ENCODE peak calls at places on chromosome 16, in five cellular contexts. F, I, G, X and W are unnamed samples.

GRCh38 chr16:27408012-27408601 is 6.1 kb downstream of the IL21R start:
- DNase-seq in X (peak; percentile 20), G (no peak), I (no peak), F (no peak), W (no peak)

GRCh38 chr16:48596326-48596725 is 13.7 kb downstream of the N4BP1 start:
- DNase-seq in G (no peak), X (no peak), F (no peak), I (no peak), W (no peak)

GRCh38 chr16:53829186-53829747 is 125.3 kb downstream of the FTO start:
- DNase-seq in F (no peak), X (no peak), I (no peak), G (no peak), W (no peak)

GRCh38 chr16:29811896-29812665 is at the start of gene PRRT2:
- DNase-seq in I (peak; percentile 68), F (peak; percentile 82), X (no peak), G (peak; percentile 69), W (peak; percentile 77)

GRCh38 chr16:81483064-81483969 is 38.7 kb downstream of the CMIP start:
- DNase-seq in I (no peak), G (no peak), F (no peak), X (no peak), W (no peak)

GRCh38 chr16:52068447-52069074 is 478.4 kb downstream of the TOX3 start:
- DNase-seq in I (no peak), X (peak; percentile 9), G (no peak), F (no peak), W (no peak)

GRCh38 chr16:31333686-31334649 is 21.0 kb upstream of the ITGAX start:
- DNase-seq in F (no peak), X (peak; percentile 49), G (no peak), I (no peak), W (no peak)

GRCh38 chr16:20878682-20879147 is 21.4 kb downstream of the DCUN1D3 start:
- DNase-seq in I (no peak), X (no peak), F (no peak), G (no peak), W (no peak)

GRCh38 chr16:31052131-31052530 is 18.8 kb downstream of the STX4 start:
- DNase-seq in I (no peak), F (peak; percentile 61), G (peak; percentile 72), X (peak; percentile 95), W (no peak)

GRCh38 chr16:634996-635395 is 1.1 kb downstream of the METTL26 start:
- DNase-seq in F (no peak), X (no peak), G (peak; percentile 41), I (peak; percentile 6), W (no peak)

GRCh38 chr16:88303890-88304819 is 78.6 kb upstream of the ZNF469 start:
- DNase-seq in G (peak; percentile 74), F (peak; percentile 81), X (peak; percentile 62), I (no peak), W (no peak)

GRCh38 chr16:23079683-23080221 is 69.5 kb downstream of the USP31 start:
- DNase-seq in X (no peak), I (no peak), F (no peak), G (peak; percentile 39), W (no peak)

GRCh38 chr16:100989-101388 is 23.0 kb downstream of the MPG start:
- DNase-seq in G (no peak), I (no peak), X (no peak), F (no peak), W (no peak)

GRCh38 chr16:29994613-29995329 is 646 bp downstream of the HIRIP3 start:
- DNase-seq in X (peak; percentile 90), F (peak; percentile 66), I (peak; percentile 44), G (peak; percentile 63), W (no peak)

GRCh38 chr16:82016268-82016667 is 5.0 kb upstream of the SDR42E1 start:
- DNase-seq in I (peak; percentile 29), F (no peak), G (no peak), X (peak; percentile 49), W (no peak)

GRCh38 chr16:86232496-86232895 is 277.8 kb upstream of the FOXF1 start:
- DNase-seq in G (no peak), I (no peak), F (peak; percentile 26), X (no peak), W (no peak)

GRCh38 chr16:89506791-89507191 is 1.4 kb upstream of the SPG7 start:
- DNase-seq in X (no peak), I (no peak), F (no peak), G (no peak), W (no peak)

GRCh38 chr16:69386596-69386995 is 789 bp upstream of the TERF2 start:
- DNase-seq in X (no peak), F (no peak), I (no peak), G (peak; percentile 20), W (no peak)

GRCh38 chr16:50311134-50311528 is 44.8 kb downstream of the ADCY7 start:
- DNase-seq in G (no peak), I (no peak), F (no peak), X (no peak), W (no peak)

GRCh38 chr16:82542714-82543113 is 84.1 kb upstream of the CDH13 start:
- DNase-seq in F (no peak), I (no peak), X (no peak), G (no peak), W (no peak)

GRCh38 chr16:87201052-87201451 is 116.1 kb downstream of the C16orf95 start:
- DNase-seq in X (peak; percentile 77), G (peak; percentile 63), I (peak; percentile 69), F (peak; percentile 91), W (no peak)

GRCh38 chr16:87555647-87556046 is 46.7 kb upstream of the JPH3 start:
- DNase-seq in X (no peak), I (no peak), F (no peak), G (no peak), W (no peak)

GRCh38 chr16:79190542-79190941 is 410.0 kb downstream of the MAF start:
- DNase-seq in X (no peak), G (no peak), F (no peak), I (no peak), W (no peak)

GRCh38 chr16:57102888-57103879 is 10.8 kb downstream of the CPNE2 start:
- DNase-seq in I (no peak), G (no peak), X (no peak), F (no peak), W (no peak)

GRCh38 chr16:81473561-81473960 is 29.0 kb downstream of the CMIP start:
- DNase-seq in X (no peak), I (no peak), G (no peak), F (no peak), W (no peak)

GRCh38 chr16:11742041-11742535 is 569 bp downstream of the TXNDC11 start:
- DNase-seq in G (peak; percentile 59), X (peak; percentile 32), I (peak; percentile 24), F (peak; percentile 66), W (no peak)

GRCh38 chr16:86597880-86598606 is 19.7 kb downstream of the FOXL1 start:
- DNase-seq in G (no peak), X (no peak), I (no peak), F (peak; percentile 83), W (no peak)

GRCh38 chr16:55735120-55735781 is 79.5 kb downstream of the SLC6A2 start:
- DNase-seq in I (no peak), F (no peak), G (no peak), X (peak; percentile 24), W (no peak)

GRCh38 chr16:85259831-85260165 is 147.5 kb upstream of the CIBAR2 start:
- DNase-seq in F (no peak), G (no peak), I (no peak), X (no peak), W (no peak)

GRCh38 chr16:55048745-55049144 is 118.1 kb downstream of the IRX5 start:
- DNase-seq in X (no peak), I (no peak), F (no peak), G (no peak), W (no peak)

GRCh38 chr16:6643083-6643686 is 689.5 kb upstream of the RBFOX1 start:
- DNase-seq in X (peak; percentile 18), G (peak; percentile 80), F (peak; percentile 50), I (peak; percentile 27), W (no peak)

GRCh38 chr16:74575805-74576643 is 30.9 kb downstream of the GLG1 start:
- DNase-seq in I (no peak), G (no peak), F (no peak), X (no peak), W (no peak)

GRCh38 chr16:72224260-72224768 is 52.4 kb upstream of the PMFBP1 start:
- DNase-seq in G (no peak), F (no peak), X (no peak), I (no peak), W (no peak)

GRCh38 chr16:17803625-17804410 is 333.1 kb upstream of the XYLT1 start:
- DNase-seq in X (peak; percentile 36), G (no peak), F (no peak), I (no peak), W (no peak)
- H3K27ac ChIP-seq in X (no peak overlapping the region), G (no peak overlapping the region), F (no peak overlapping the region), I (no peak overlapping the region), W (no peak overlapping the region)

DNA sequence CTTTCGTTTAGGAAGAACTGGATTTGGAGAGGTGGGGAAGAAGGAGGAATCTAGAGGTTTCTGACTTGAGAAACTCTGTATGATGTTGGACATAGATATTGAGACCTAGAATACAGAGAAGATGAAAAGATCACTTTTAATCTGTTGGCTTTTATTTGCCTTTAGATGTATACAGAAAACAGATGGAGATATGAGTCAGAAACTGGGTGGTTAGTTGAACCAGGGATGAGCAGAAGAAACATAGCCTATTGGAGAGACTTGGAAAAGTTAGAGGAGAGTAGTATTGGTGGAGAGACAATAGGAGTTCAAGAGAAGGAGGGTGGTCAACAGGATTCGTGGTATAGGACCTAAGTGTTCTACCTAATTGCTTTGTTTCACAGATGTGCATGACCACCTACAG is 5.1 kb downstream of the PHAF1 start:
- DNase-seq in I (no peak), F (no peak), X (no peak), G (no peak), W (no peak)
- H3K27ac ChIP-seq in I (no peak overlapping the region), F (no peak overlapping the region), X (no peak overlapping the region), G (no peak overlapping the region), W (no peak overlapping the region)

DNA sequence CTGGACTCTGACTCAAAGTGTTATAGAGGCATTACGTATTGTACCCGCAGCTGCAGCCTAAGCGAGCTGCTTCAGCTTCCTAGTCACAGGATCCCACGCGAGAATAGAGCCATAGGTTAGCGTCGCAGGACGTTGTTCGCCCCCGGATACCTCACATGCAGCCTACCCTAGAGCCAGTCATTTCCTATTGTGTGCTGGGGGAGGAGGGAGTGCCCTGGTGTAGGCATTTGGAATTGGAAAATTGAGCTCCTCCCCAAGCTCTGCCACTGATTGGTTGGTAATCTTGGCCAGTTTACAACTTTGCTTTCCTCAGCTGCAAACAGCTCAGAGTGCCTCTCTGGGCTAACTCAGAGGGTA is 530 bp downstream of the NAA60 start:
- DNase-seq in I (no peak), G (peak; percentile 38), F (no peak), X (peak; percentile 68), W (no peak)
- H3K27ac ChIP-seq in I (peak overlapping the region; percentile 81), G (peak overlapping the region; percentile 69), F (no peak overlapping the region), X (peak overlapping the region; percentile 76), W (peak overlapping the region; percentile 76)

GRCh38 chr16:65522412-65522811 is 400.5 kb upstream of the CDH11 start:
- DNase-seq in G (no peak), I (no peak), X (no peak), F (no peak), W (no peak)
- H3K27ac ChIP-seq in G (no peak overlapping the region), I (no peak overlapping the region), X (no peak overlapping the region), F (no peak overlapping the region), W (no peak overlapping the region)

GRCh38 chr16:18792836-18793433 is 2.8 kb upstream of the RPS15A start:
- DNase-seq in G (peak; percentile 53), I (no peak), X (no peak), F (no peak), W (no peak)
- H3K27ac ChIP-seq in G (peak overlapping the region; percentile 56), I (no peak overlapping the region), X (peak overlapping the region; percentile 59), F (no peak overlapping the region), W (no peak overlapping the region)